ENCODE peak calls at places on chromosomes 4 and X, in six cellular contexts. One of them, this sample, is unnamed.

GRCh38 chr4:100581337-100581736 is 63.5 kb upstream of the EMCN start:
- DNase-seq in fibroblast of pulmonary artery: peak
- DNase-seq in neural crest cell: no peak
- DNase-seq in H1: no peak
- DNase-seq in left lung: no peak
- DNase-seq in endothelial cell of umbilical vein: no peak
- DNase-seq in this sample: no peak

GRCh38 chr4:56147371-56147770 is 198.6 kb downstream of the CEP135 start:
- DNase-seq in fibroblast of pulmonary artery: peak
- DNase-seq in neural crest cell: no peak
- DNase-seq in H1: no peak
- DNase-seq in left lung: no peak
- DNase-seq in endothelial cell of umbilical vein: no peak
- DNase-seq in this sample: no peak

GRCh38 chr4:184215709-184216328 is 1.9 kb downstream of the ENPP6 start:
- DNase-seq in fibroblast of pulmonary artery: no peak
- DNase-seq in neural crest cell: no peak
- DNase-seq in H1: no peak
- DNase-seq in left lung: peak
- DNase-seq in endothelial cell of umbilical vein: no peak
- DNase-seq in this sample: no peak

GRCh38 chrX:38376747-38377146 is 24.3 kb downstream of the OTC start:
- DNase-seq in fibroblast of pulmonary artery: no peak
- DNase-seq in neural crest cell: no peak
- DNase-seq in H1: no peak
- DNase-seq in left lung: no peak
- DNase-seq in endothelial cell of umbilical vein: no peak
- DNase-seq in this sample: no peak

GRCh38 chrX:130174051-130174704 is 2.4 kb downstream of the RAB33A start:
- DNase-seq in fibroblast of pulmonary artery: peak
- DNase-seq in neural crest cell: no peak
- DNase-seq in H1: no peak
- DNase-seq in left lung: no peak
- DNase-seq in endothelial cell of umbilical vein: peak
- DNase-seq in this sample: no peak

GRCh38 chrX:8808661-8809060 is 7.5 kb upstream of the FAM9A start:
- DNase-seq in fibroblast of pulmonary artery: no peak
- DNase-seq in neural crest cell: no peak
- DNase-seq in H1: no peak
- DNase-seq in left lung: no peak
- DNase-seq in endothelial cell of umbilical vein: no peak
- DNase-seq in this sample: no peak

GRCh38 chr4:109233585-109233984 is 68.9 kb downstream of the COL25A1 start:
- DNase-seq in fibroblast of pulmonary artery: no peak
- DNase-seq in neural crest cell: no peak
- DNase-seq in H1: no peak
- DNase-seq in left lung: no peak
- DNase-seq in endothelial cell of umbilical vein: no peak
- DNase-seq in this sample: no peak

GRCh38 chr4:157819693-157820464 is 352.9 kb downstream of the GASK1B start:
- DNase-seq in fibroblast of pulmonary artery: no peak
- DNase-seq in neural crest cell: no peak
- DNase-seq in H1: no peak
- DNase-seq in left lung: peak
- DNase-seq in endothelial cell of umbilical vein: no peak
- DNase-seq in this sample: no peak

GRCh38 chrX:78886550-78886949 is 58.6 kb upstream of the P2RY10 start:
- DNase-seq in fibroblast of pulmonary artery: peak
- DNase-seq in neural crest cell: no peak
- DNase-seq in H1: no peak
- DNase-seq in left lung: no peak
- DNase-seq in endothelial cell of umbilical vein: no peak
- DNase-seq in this sample: no peak

GRCh38 chr4:127656047-127656680 is 23.4 kb downstream of the INTU start:
- DNase-seq in fibroblast of pulmonary artery: no peak
- DNase-seq in neural crest cell: no peak
- DNase-seq in H1: no peak
- DNase-seq in left lung: no peak
- DNase-seq in endothelial cell of umbilical vein: no peak
- DNase-seq in this sample: no peak

GRCh38 chr4:26032572-26033320 is 118.7 kb downstream of the SMIM20 start:
- DNase-seq in fibroblast of pulmonary artery: peak
- DNase-seq in neural crest cell: no peak
- DNase-seq in H1: no peak
- DNase-seq in left lung: no peak
- DNase-seq in endothelial cell of umbilical vein: no peak
- DNase-seq in this sample: no peak

GRCh38 chrX:57573754-57574153 is 18.1 kb upstream of the ZXDB start:
- DNase-seq in fibroblast of pulmonary artery: peak
- DNase-seq in neural crest cell: no peak
- DNase-seq in H1: no peak
- DNase-seq in left lung: no peak
- DNase-seq in endothelial cell of umbilical vein: peak
- DNase-seq in this sample: no peak

GRCh38 chrX:50613846-50614245 is 143.2 kb upstream of the DGKK start:
- DNase-seq in fibroblast of pulmonary artery: peak
- DNase-seq in neural crest cell: no peak
- DNase-seq in H1: no peak
- DNase-seq in left lung: no peak
- DNase-seq in endothelial cell of umbilical vein: peak
- DNase-seq in this sample: no peak

GRCh38 chrX:21757960-21758359 is at the start of gene SMPX:
- DNase-seq in fibroblast of pulmonary artery: no peak
- DNase-seq in neural crest cell: no peak
- DNase-seq in H1: no peak
- DNase-seq in left lung: no peak
- DNase-seq in endothelial cell of umbilical vein: no peak
- DNase-seq in this sample: no peak

GRCh38 chr4:10620935-10621488 is 63.6 kb downstream of the CLNK start:
- DNase-seq in fibroblast of pulmonary artery: no peak
- DNase-seq in neural crest cell: no peak
- DNase-seq in H1: no peak
- DNase-seq in left lung: no peak
- DNase-seq in endothelial cell of umbilical vein: no peak
- DNase-seq in this sample: no peak

GRCh38 chr4:91630764-91631163 is 673.0 kb upstream of the GRID2 start:
- DNase-seq in fibroblast of pulmonary artery: no peak
- DNase-seq in neural crest cell: no peak
- DNase-seq in H1: no peak
- DNase-seq in left lung: no peak
- DNase-seq in endothelial cell of umbilical vein: no peak
- DNase-seq in this sample: no peak

GRCh38 chr4:184461711-184462110 is 12.6 kb downstream of the IRF2 start:
- DNase-seq in fibroblast of pulmonary artery: no peak
- DNase-seq in neural crest cell: no peak
- DNase-seq in H1: no peak
- DNase-seq in left lung: no peak
- DNase-seq in endothelial cell of umbilical vein: no peak
- DNase-seq in this sample: no peak

GRCh38 chr4:15349426-15349825 is 78.4 kb upstream of the C1QTNF7 start:
- DNase-seq in fibroblast of pulmonary artery: no peak
- DNase-seq in neural crest cell: no peak
- DNase-seq in H1: no peak
- DNase-seq in left lung: no peak
- DNase-seq in endothelial cell of umbilical vein: no peak
- DNase-seq in this sample: no peak

GRCh38 chr4:163611172-163611571 is 116.7 kb downstream of the TMA16 start:
- DNase-seq in fibroblast of pulmonary artery: no peak
- DNase-seq in neural crest cell: no peak
- DNase-seq in H1: no peak
- DNase-seq in left lung: no peak
- DNase-seq in endothelial cell of umbilical vein: no peak
- DNase-seq in this sample: no peak

GRCh38 chrX:134396174-134396573 is 63.8 kb upstream of the HPRT1 start:
- DNase-seq in fibroblast of pulmonary artery: peak
- DNase-seq in neural crest cell: no peak
- DNase-seq in H1: no peak
- DNase-seq in left lung: no peak
- DNase-seq in endothelial cell of umbilical vein: peak
- DNase-seq in this sample: no peak

GRCh38 chr4:32184186-32184585 is 1464.0 kb downstream of the PCDH7 start:
- DNase-seq in fibroblast of pulmonary artery: no peak
- DNase-seq in neural crest cell: no peak
- DNase-seq in H1: no peak
- DNase-seq in left lung: no peak
- DNase-seq in endothelial cell of umbilical vein: peak
- DNase-seq in this sample: no peak

GRCh38 chrX:29902004-29902403 is 313.4 kb upstream of the MAGEB2 start:
- DNase-seq in fibroblast of pulmonary artery: no peak
- DNase-seq in neural crest cell: no peak
- DNase-seq in H1: no peak
- DNase-seq in left lung: no peak
- DNase-seq in endothelial cell of umbilical vein: no peak
- DNase-seq in this sample: no peak

GRCh38 chrX:29903365-29903764 is 312.0 kb upstream of the MAGEB2 start:
- DNase-seq in fibroblast of pulmonary artery: peak
- DNase-seq in neural crest cell: no peak
- DNase-seq in H1: no peak
- DNase-seq in left lung: no peak
- DNase-seq in endothelial cell of umbilical vein: peak
- DNase-seq in this sample: no peak
- TF ChIP-seq CTCF in fibroblast of pulmonary artery: peak
- TF ChIP-seq CTCF in neural crest cell: peak
- TF ChIP-seq CTCF in H1: no peak
- TF ChIP-seq CTCF in left lung: peak
- TF ChIP-seq CTCF in endothelial cell of umbilical vein: peak
- TF ChIP-seq CTCF in this sample: no peak

GRCh38 chr4:117447925-117448324 is 362.5 kb upstream of the TRAM1L1 start:
- DNase-seq in fibroblast of pulmonary artery: no peak
- DNase-seq in neural crest cell: no peak
- DNase-seq in H1: peak
- DNase-seq in left lung: no peak
- DNase-seq in endothelial cell of umbilical vein: no peak
- DNase-seq in this sample: no peak
- TF ChIP-seq CTCF in fibroblast of pulmonary artery: no peak
- TF ChIP-seq CTCF in neural crest cell: peak
- TF ChIP-seq CTCF in H1: peak
- TF ChIP-seq CTCF in left lung: no peak
- TF ChIP-seq CTCF in endothelial cell of umbilical vein: peak
- TF ChIP-seq CTCF in this sample: peak

GRCh38 chr4:70734971-70735370 is 13.2 kb downstream of the RUFY3 start:
- DNase-seq in fibroblast of pulmonary artery: no peak
- DNase-seq in neural crest cell: no peak
- DNase-seq in H1: no peak
- DNase-seq in left lung: no peak
- DNase-seq in endothelial cell of umbilical vein: no peak
- DNase-seq in this sample: no peak

GRCh38 chr4:70739496-70740337 is 18.0 kb downstream of the RUFY3 start:
- DNase-seq in fibroblast of pulmonary artery: no peak
- DNase-seq in neural crest cell: no peak
- DNase-seq in H1: no peak
- DNase-seq in left lung: no peak
- DNase-seq in endothelial cell of umbilical vein: no peak
- DNase-seq in this sample: no peak

GRCh38 chr4:70734168-70734954 is 12.6 kb downstream of the RUFY3 start:
- DNase-seq in fibroblast of pulmonary artery: peak
- DNase-seq in neural crest cell: no peak
- DNase-seq in H1: no peak
- DNase-seq in left lung: no peak
- DNase-seq in endothelial cell of umbilical vein: peak
- DNase-seq in this sample: no peak

GRCh38 chr4:70737006-70737405 is 15.2 kb downstream of the RUFY3 start:
- DNase-seq in fibroblast of pulmonary artery: no peak
- DNase-seq in neural crest cell: no peak
- DNase-seq in H1: no peak
- DNase-seq in left lung: no peak
- DNase-seq in endothelial cell of umbilical vein: no peak
- DNase-seq in this sample: no peak

GRCh38 chr4:70737409-70737808 is 15.6 kb downstream of the RUFY3 start:
- DNase-seq in fibroblast of pulmonary artery: no peak
- DNase-seq in neural crest cell: no peak
- DNase-seq in H1: no peak
- DNase-seq in left lung: no peak
- DNase-seq in endothelial cell of umbilical vein: no peak
- DNase-seq in this sample: no peak
- TF ChIP-seq CTCF in fibroblast of pulmonary artery: no peak
- TF ChIP-seq CTCF in neural crest cell: no peak
- TF ChIP-seq CTCF in H1: no peak
- TF ChIP-seq CTCF in left lung: no peak
- TF ChIP-seq CTCF in endothelial cell of umbilical vein: no peak
- TF ChIP-seq CTCF in this sample: no peak

GRCh38 chrX:74293343-74293946 is 10.5 kb upstream of the ZCCHC13 start:
- DNase-seq in fibroblast of pulmonary artery: peak
- DNase-seq in neural crest cell: peak
- DNase-seq in H1: peak
- DNase-seq in left lung: peak
- DNase-seq in endothelial cell of umbilical vein: peak
- DNase-seq in this sample: peak

GRCh38 chrX:74291577-74291963 is 12.4 kb upstream of the ZCCHC13 start:
- DNase-seq in fibroblast of pulmonary artery: no peak
- DNase-seq in neural crest cell: no peak
- DNase-seq in H1: no peak
- DNase-seq in left lung: no peak
- DNase-seq in endothelial cell of umbilical vein: no peak
- DNase-seq in this sample: no peak

GRCh38 chrX:74286950-74287349 is 17.0 kb upstream of the ZCCHC13 start:
- DNase-seq in fibroblast of pulmonary artery: peak
- DNase-seq in neural crest cell: no peak
- DNase-seq in H1: no peak
- DNase-seq in left lung: no peak
- DNase-seq in endothelial cell of umbilical vein: no peak
- DNase-seq in this sample: no peak

GRCh38 chrX:74295102-74295501 is 8.9 kb upstream of the ZCCHC13 start:
- DNase-seq in fibroblast of pulmonary artery: no peak
- DNase-seq in neural crest cell: no peak
- DNase-seq in H1: no peak
- DNase-seq in left lung: no peak
- DNase-seq in endothelial cell of umbilical vein: no peak
- DNase-seq in this sample: no peak

DNA sequence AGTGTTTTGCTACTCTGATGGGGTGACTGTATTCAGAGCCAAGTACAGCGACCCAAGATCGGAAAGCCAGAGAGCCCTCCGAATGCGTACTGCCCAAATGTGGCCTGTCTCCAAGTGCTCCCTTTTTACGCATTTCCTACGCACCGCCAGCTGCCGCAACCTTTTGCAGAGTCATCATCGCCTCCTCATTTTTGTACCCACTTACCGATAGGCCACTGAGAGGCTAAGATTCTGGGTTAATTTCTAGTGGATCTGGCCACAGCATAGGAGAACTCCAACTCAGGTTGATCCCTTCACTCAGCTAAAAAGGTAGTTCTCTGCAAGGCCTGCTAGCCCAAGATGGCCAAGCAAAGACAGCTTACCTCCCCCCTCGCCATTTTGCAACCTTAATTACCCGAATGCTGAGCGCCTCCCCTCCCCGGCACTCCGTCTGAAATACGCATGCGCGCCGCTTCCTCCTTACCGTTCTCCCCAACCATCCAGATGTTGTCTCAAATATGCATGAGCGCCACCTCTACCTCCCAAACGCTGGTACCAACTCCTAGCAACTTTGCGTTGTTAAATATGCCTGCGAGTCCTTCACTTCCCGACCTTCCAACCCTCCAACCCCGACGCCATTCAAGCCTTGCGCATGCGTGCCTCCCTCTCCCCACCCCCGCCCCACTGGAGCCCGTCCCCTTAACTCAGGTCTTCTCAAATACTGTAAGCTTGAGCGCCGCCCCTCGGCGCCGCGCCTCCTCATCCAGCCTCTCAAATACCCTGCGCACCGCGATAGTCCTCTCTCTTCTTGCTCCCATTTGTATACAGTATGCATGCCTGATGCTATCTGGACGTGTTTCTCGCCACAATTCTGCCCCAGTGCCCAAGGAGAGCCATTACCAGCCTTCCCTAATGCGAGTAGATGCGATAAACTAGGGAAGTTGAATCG is 11.8 kb upstream of the ZCCHC13 start:
- DNase-seq in fibroblast of pulmonary artery: peak
- DNase-seq in neural crest cell: peak
- DNase-seq in H1: peak
- DNase-seq in left lung: peak
- DNase-seq in endothelial cell of umbilical vein: peak
- DNase-seq in this sample: peak
- TF ChIP-seq CTCF in fibroblast of pulmonary artery: peak
- TF ChIP-seq CTCF in neural crest cell: no peak
- TF ChIP-seq CTCF in H1: no peak
- TF ChIP-seq CTCF in left lung: no peak
- TF ChIP-seq CTCF in endothelial cell of umbilical vein: peak
- TF ChIP-seq CTCF in this sample: no peak

This sample was measured in CD14-positive monocyte.